ENCODE peak calls at places on chromosomes 6 and 20, in seven cellular contexts. S is Panc1, G is ACHN, O is kidney tubule cell, Y is psoas muscle, A is NCI-H345, F is dermis microvascular lymphatic vessel endothelial cell. I is an unnamed sample.

GRCh38 chr6:26561533-26562466 is 23.6 kb downstream of the HMGN4 start:
- DNase-seq in S (no peak), G (no peak), O (no peak), Y (no peak), A (no peak), F (no peak), I (no peak)

GRCh38 chr6:35247642-35248231 is 11.8 kb upstream of the ZNF76 start:
- DNase-seq in S (no peak), G (no peak), O (no peak), Y (no peak), A (no peak), F (no peak), I (no peak)

GRCh38 chr6:150068786-150069648 is at the start of gene ULBP3:
- DNase-seq in S (no peak), G (peak; percentile 95), O (peak; percentile 98), Y (peak; percentile 94), A (peak; percentile 82), F (peak; percentile 81), I (peak; percentile 87)

GRCh38 chr6:69866351-69867074 is at the start of gene COL19A1:
- DNase-seq in S (no peak), G (peak; percentile 4), O (peak; percentile 22), Y (no peak), A (peak; percentile 49), F (no peak), I (peak; percentile 36)

GRCh38 chr20:38811769-38812168 is 6.3 kb downstream of the PPP1R16B start:
- DNase-seq in S (no peak), G (no peak), O (no peak), Y (no peak), A (no peak), F (no peak), I (no peak)

GRCh38 chr6:150891886-150892485 is 26.5 kb downstream of the MTHFD1L start:
- DNase-seq in S (peak; percentile 74), G (peak; percentile 56), O (peak; percentile 74), Y (peak; percentile 73), A (peak; percentile 84), F (peak; percentile 85), I (peak; percentile 67)

GRCh38 chr20:53162251-53162835 is 190.2 kb downstream of the TSHZ2 start:
- DNase-seq in S (no peak), G (peak; percentile 56), O (peak; percentile 91), Y (no peak), A (peak; percentile 77), F (no peak), I (peak; percentile 60)

GRCh38 chr6:167093922-167094432 is 28.9 kb upstream of the CCR6 start:
- DNase-seq in S (no peak), G (no peak), O (no peak), Y (peak; percentile 62), A (no peak), F (peak; percentile 9), I (no peak)

GRCh38 chr20:52681288-52681687 is 290.9 kb upstream of the TSHZ2 start:
- DNase-seq in S (no peak), G (no peak), O (no peak), Y (no peak), A (no peak), F (no peak), I (no peak)

GRCh38 chr6:154302111-154302752 is 54.4 kb downstream of the IPCEF1 start:
- DNase-seq in S (no peak), G (peak; percentile 62), O (peak; percentile 83), Y (no peak), A (no peak), F (no peak), I (no peak)

GRCh38 chr20:46040902-46041535 is 12.0 kb downstream of the SLC12A5 start:
- DNase-seq in S (no peak), G (peak; percentile 56), O (peak; percentile 31), Y (no peak), A (no peak), F (no peak), I (peak; percentile 77)

GRCh38 chr20:20367681-20368413 is at the start of gene INSM1:
- DNase-seq in S (no peak), G (no peak), O (no peak), Y (no peak), A (peak; percentile 100), F (no peak), I (no peak)

GRCh38 chr6:140138311-140138994 is 764.0 kb upstream of the CITED2 start:
- DNase-seq in S (no peak), G (no peak), O (peak; percentile 10), Y (no peak), A (no peak), F (peak; percentile 47), I (no peak)

GRCh38 chr6:129490551-129491245 is 219.3 kb downstream of the ARHGAP18 start:
- DNase-seq in S (peak; percentile 54), G (peak; percentile 93), O (peak; percentile 99), Y (no peak), A (no peak), F (peak; percentile 42), I (peak; percentile 81)

GRCh38 chr20:55649254-55649653 is 356.1 kb downstream of the CBLN4 start:
- DNase-seq in S (no peak), G (no peak), O (no peak), Y (no peak), A (no peak), F (no peak), I (no peak)

GRCh38 chr6:89409461-89410035 is 2.5 kb downstream of the RRAGD start:
- DNase-seq in S (no peak), G (no peak), O (no peak), Y (no peak), A (no peak), F (no peak), I (no peak)

I was measured in Calu3.